ENCODE peak calls at places on chromosomes 6 and 20, in nine cellular contexts. One of them, this sample, is unnamed.

GRCh38 chr6:115666997-115667396 is 393.7 kb downstream of the FRK start:
- DNase-seq in IMR-90: no peak
- DNase-seq in fibroblast of lung: no peak
- DNase-seq in cerebellar cortex: no peak
- DNase-seq in cardiac fibroblast: no peak
- DNase-seq in NCI-H1436 treated with DMSO at 0.1 percent for 48 hours: no peak
- DNase-seq in AG08395: no peak
- DNase-seq in ovary: no peak
- DNase-seq in cardiac septum: no peak
- DNase-seq in this sample: no peak

GRCh38 chr6:27479319-27480182 is 6.6 kb upstream of the ZNF184 start:
- DNase-seq in IMR-90: peak; percentile 96
- DNase-seq in fibroblast of lung: peak; percentile 93
- DNase-seq in cerebellar cortex: peak; percentile 94
- DNase-seq in cardiac fibroblast: peak; percentile 95
- DNase-seq in NCI-H1436 treated with DMSO at 0.1 percent for 48 hours: no peak
- DNase-seq in AG08395: peak; percentile 85
- DNase-seq in ovary: peak; percentile 90
- DNase-seq in cardiac septum: no peak
- DNase-seq in this sample: peak; percentile 89

GRCh38 chr6:163324928-163325784 is 89.4 kb upstream of the QKI start:
- DNase-seq in IMR-90: peak; percentile 8
- DNase-seq in fibroblast of lung: peak; percentile 63
- DNase-seq in cerebellar cortex: no peak
- DNase-seq in cardiac fibroblast: peak; percentile 51
- DNase-seq in NCI-H1436 treated with DMSO at 0.1 percent for 48 hours: no peak
- DNase-seq in AG08395: peak; percentile 76
- DNase-seq in ovary: no peak
- DNase-seq in cardiac septum: no peak
- DNase-seq in this sample: peak; percentile 29

GRCh38 chr20:7858851-7859250 is 81.4 kb downstream of the HAO1 start:
- DNase-seq in IMR-90: no peak
- DNase-seq in fibroblast of lung: peak; percentile 22
- DNase-seq in cerebellar cortex: no peak
- DNase-seq in cardiac fibroblast: no peak
- DNase-seq in NCI-H1436 treated with DMSO at 0.1 percent for 48 hours: no peak
- DNase-seq in AG08395: no peak
- DNase-seq in ovary: no peak
- DNase-seq in cardiac septum: no peak
- DNase-seq in this sample: no peak

GRCh38 chr6:9783567-9783966 is 631.3 kb downstream of the TFAP2A start:
- DNase-seq in IMR-90: peak; percentile 65
- DNase-seq in fibroblast of lung: no peak
- DNase-seq in cerebellar cortex: no peak
- DNase-seq in cardiac fibroblast: peak; percentile 49
- DNase-seq in NCI-H1436 treated with DMSO at 0.1 percent for 48 hours: no peak
- DNase-seq in AG08395: no peak
- DNase-seq in ovary: no peak
- DNase-seq in cardiac septum: no peak
- DNase-seq in this sample: no peak

GRCh38 chr6:34414999-34415858 is 10.6 kb downstream of the RPS10 start:
- DNase-seq in IMR-90: peak; percentile 65
- DNase-seq in fibroblast of lung: peak; percentile 71
- DNase-seq in cerebellar cortex: peak; percentile 87
- DNase-seq in cardiac fibroblast: peak; percentile 91
- DNase-seq in NCI-H1436 treated with DMSO at 0.1 percent for 48 hours: no peak
- DNase-seq in AG08395: peak; percentile 80
- DNase-seq in ovary: peak; percentile 73
- DNase-seq in cardiac septum: no peak
- DNase-seq in this sample: peak; percentile 85

GRCh38 chr6:167789358-167789757 is 37.4 kb upstream of the AFDN start:
- DNase-seq in IMR-90: no peak
- DNase-seq in fibroblast of lung: no peak
- DNase-seq in cerebellar cortex: no peak
- DNase-seq in cardiac fibroblast: no peak
- DNase-seq in NCI-H1436 treated with DMSO at 0.1 percent for 48 hours: no peak
- DNase-seq in AG08395: no peak
- DNase-seq in ovary: no peak
- DNase-seq in cardiac septum: peak; percentile 27
- DNase-seq in this sample: no peak

GRCh38 chr6:124459268-124459667 is 503.0 kb upstream of the RNF217 start:
- DNase-seq in IMR-90: no peak
- DNase-seq in fibroblast of lung: no peak
- DNase-seq in cerebellar cortex: no peak
- DNase-seq in cardiac fibroblast: no peak
- DNase-seq in NCI-H1436 treated with DMSO at 0.1 percent for 48 hours: no peak
- DNase-seq in AG08395: no peak
- DNase-seq in ovary: no peak
- DNase-seq in cardiac septum: no peak
- DNase-seq in this sample: no peak

GRCh38 chr6:156862711-156863110 is 85.5 kb downstream of the ARID1B start:
- DNase-seq in IMR-90: no peak
- DNase-seq in fibroblast of lung: no peak
- DNase-seq in cerebellar cortex: no peak
- DNase-seq in cardiac fibroblast: no peak
- DNase-seq in NCI-H1436 treated with DMSO at 0.1 percent for 48 hours: no peak
- DNase-seq in AG08395: no peak
- DNase-seq in ovary: no peak
- DNase-seq in cardiac septum: no peak
- DNase-seq in this sample: no peak

GRCh38 chr6:105151644-105152043 is 28.2 kb downstream of the POPDC3 start:
- DNase-seq in IMR-90: peak; percentile 36
- DNase-seq in fibroblast of lung: no peak
- DNase-seq in cerebellar cortex: no peak
- DNase-seq in cardiac fibroblast: no peak
- DNase-seq in NCI-H1436 treated with DMSO at 0.1 percent for 48 hours: no peak
- DNase-seq in AG08395: no peak
- DNase-seq in ovary: no peak
- DNase-seq in cardiac septum: no peak
- DNase-seq in this sample: no peak

GRCh38 chr6:33856655-33857054 is 52.9 kb upstream of the MLN start:
- DNase-seq in IMR-90: no peak
- DNase-seq in fibroblast of lung: no peak
- DNase-seq in cerebellar cortex: no peak
- DNase-seq in cardiac fibroblast: no peak
- DNase-seq in NCI-H1436 treated with DMSO at 0.1 percent for 48 hours: no peak
- DNase-seq in AG08395: no peak
- DNase-seq in ovary: no peak
- DNase-seq in cardiac septum: no peak
- DNase-seq in this sample: no peak

GRCh38 chr6:133166706-133167105 is 74.5 kb upstream of the EYA4 start:
- DNase-seq in IMR-90: peak; percentile 20
- DNase-seq in fibroblast of lung: peak; percentile 26
- DNase-seq in cerebellar cortex: no peak
- DNase-seq in cardiac fibroblast: no peak
- DNase-seq in NCI-H1436 treated with DMSO at 0.1 percent for 48 hours: no peak
- DNase-seq in AG08395: no peak
- DNase-seq in ovary: no peak
- DNase-seq in cardiac septum: no peak
- DNase-seq in this sample: no peak

GRCh38 chr6:25788305-25788922 is 33.9 kb downstream of the SLC17A4 start:
- DNase-seq in IMR-90: peak; percentile 51
- DNase-seq in fibroblast of lung: peak; percentile 10
- DNase-seq in cerebellar cortex: peak; percentile 41
- DNase-seq in cardiac fibroblast: peak; percentile 70
- DNase-seq in NCI-H1436 treated with DMSO at 0.1 percent for 48 hours: no peak
- DNase-seq in AG08395: peak; percentile 59
- DNase-seq in ovary: peak; percentile 18
- DNase-seq in cardiac septum: no peak
- DNase-seq in this sample: peak; percentile 22

GRCh38 chr20:63404129-63405085 is 43.3 kb upstream of the CHRNA4 start:
- DNase-seq in IMR-90: no peak
- DNase-seq in fibroblast of lung: no peak
- DNase-seq in cerebellar cortex: no peak
- DNase-seq in cardiac fibroblast: no peak
- DNase-seq in NCI-H1436 treated with DMSO at 0.1 percent for 48 hours: no peak
- DNase-seq in AG08395: no peak
- DNase-seq in ovary: no peak
- DNase-seq in cardiac septum: no peak
- DNase-seq in this sample: no peak

GRCh38 chr6:151239603-151240035 is at the start of gene AKAP12:
- DNase-seq in IMR-90: peak; percentile 45
- DNase-seq in fibroblast of lung: peak; percentile 75
- DNase-seq in cerebellar cortex: peak; percentile 81
- DNase-seq in cardiac fibroblast: peak; percentile 63
- DNase-seq in NCI-H1436 treated with DMSO at 0.1 percent for 48 hours: no peak
- DNase-seq in AG08395: peak; percentile 44
- DNase-seq in ovary: peak; percentile 69
- DNase-seq in cardiac septum: no peak
- DNase-seq in this sample: no peak

GRCh38 chr6:106149472-106150069 is 63.4 kb downstream of the PRDM1 start:
- DNase-seq in IMR-90: no peak
- DNase-seq in fibroblast of lung: no peak
- DNase-seq in cerebellar cortex: no peak
- DNase-seq in cardiac fibroblast: no peak
- DNase-seq in NCI-H1436 treated with DMSO at 0.1 percent for 48 hours: no peak
- DNase-seq in AG08395: no peak
- DNase-seq in ovary: no peak
- DNase-seq in cardiac septum: no peak
- DNase-seq in this sample: no peak

GRCh38 chr6:41901882-41902519 is 6.8 kb upstream of the USP49 start:
- DNase-seq in IMR-90: peak; percentile 16
- DNase-seq in fibroblast of lung: no peak
- DNase-seq in cerebellar cortex: peak; percentile 14
- DNase-seq in cardiac fibroblast: peak; percentile 34
- DNase-seq in NCI-H1436 treated with DMSO at 0.1 percent for 48 hours: no peak
- DNase-seq in AG08395: no peak
- DNase-seq in ovary: no peak
- DNase-seq in cardiac septum: no peak
- DNase-seq in this sample: no peak

GRCh38 chr20:62602550-62602949 is 39.8 kb upstream of the SLCO4A1 start:
- DNase-seq in IMR-90: no peak
- DNase-seq in fibroblast of lung: no peak
- DNase-seq in cerebellar cortex: no peak
- DNase-seq in cardiac fibroblast: no peak
- DNase-seq in NCI-H1436 treated with DMSO at 0.1 percent for 48 hours: no peak
- DNase-seq in AG08395: no peak
- DNase-seq in ovary: no peak
- DNase-seq in cardiac septum: peak; percentile 92
- DNase-seq in this sample: no peak

GRCh38 chr20:56458227-56458821 is 10.1 kb upstream of the RTF2 start:
- DNase-seq in IMR-90: no peak
- DNase-seq in fibroblast of lung: no peak
- DNase-seq in cerebellar cortex: no peak
- DNase-seq in cardiac fibroblast: no peak
- DNase-seq in NCI-H1436 treated with DMSO at 0.1 percent for 48 hours: no peak
- DNase-seq in AG08395: no peak
- DNase-seq in ovary: no peak
- DNase-seq in cardiac septum: no peak
- DNase-seq in this sample: no peak

This sample was measured in stromal cell of bone marrow.